ENCODE peak calls at places on chromosomes 1 and 21, in five cellular contexts. One of them, this sample, is unnamed.

GRCh38 chr1:220425852-220426251 is 102.1 kb upstream of the MARK1 start:
- DNase-seq in GM12892: no peak
- DNase-seq in suprapubic skin: no peak
- DNase-seq in Panc1: no peak
- DNase-seq in HepG2: no peak
- DNase-seq in this sample: no peak

GRCh38 chr1:200165493-200166220 is 138.1 kb downstream of the NR5A2 start:
- DNase-seq in Panc1: no peak
- DNase-seq in HepG2: no peak
- DNase-seq in suprapubic skin: no peak
- DNase-seq in GM12892: no peak
- DNase-seq in this sample: no peak

GRCh38 chr1:7638078-7638477 is 133.0 kb upstream of the VAMP3 start:
- DNase-seq in HepG2: no peak
- DNase-seq in Panc1: no peak
- DNase-seq in suprapubic skin: no peak
- DNase-seq in GM12892: no peak
- DNase-seq in this sample: no peak

GRCh38 chr1:204598319-204598969 is 82.2 kb downstream of the MDM4 start:
- DNase-seq in GM12892: no peak
- DNase-seq in suprapubic skin: no peak
- DNase-seq in Panc1: no peak
- DNase-seq in HepG2: no peak
- DNase-seq in this sample: no peak

GRCh38 chr1:27868932-27869718 is 3.2 kb upstream of the THEMIS2 start:
- DNase-seq in Panc1: no peak
- DNase-seq in HepG2: no peak
- DNase-seq in GM12892: no peak
- DNase-seq in suprapubic skin: no peak
- DNase-seq in this sample: peak; percentile 60

GRCh38 chr1:16152521-16153087 is 3.3 kb downstream of the EPHA2 start:
- DNase-seq in GM12892: no peak
- DNase-seq in HepG2: peak; percentile 59
- DNase-seq in Panc1: no peak
- DNase-seq in suprapubic skin: no peak
- DNase-seq in this sample: peak; percentile 63

GRCh38 chr1:94300731-94301130 is 63.3 kb upstream of the ARHGAP29 start:
- DNase-seq in HepG2: no peak
- DNase-seq in suprapubic skin: no peak
- DNase-seq in Panc1: no peak
- DNase-seq in GM12892: no peak
- DNase-seq in this sample: no peak

GRCh38 chr1:173616859-173617258 is 14.0 kb upstream of the SLC9C2 start:
- DNase-seq in GM12892: no peak
- DNase-seq in suprapubic skin: no peak
- DNase-seq in Panc1: no peak
- DNase-seq in HepG2: no peak
- DNase-seq in this sample: no peak

GRCh38 chr1:182235952-182236650 is 155.5 kb downstream of the GLUL start:
- DNase-seq in Panc1: no peak
- DNase-seq in HepG2: no peak
- DNase-seq in suprapubic skin: no peak
- DNase-seq in GM12892: no peak
- DNase-seq in this sample: peak; percentile 60

GRCh38 chr21:27423906-27424595 is 457.2 kb upstream of the ADAMTS5 start:
- DNase-seq in GM12892: no peak
- DNase-seq in Panc1: no peak
- DNase-seq in suprapubic skin: no peak
- DNase-seq in HepG2: no peak
- DNase-seq in this sample: no peak

GRCh38 chr1:86872086-86872485 is 41.8 kb downstream of the SELENOF start:
- DNase-seq in HepG2: no peak
- DNase-seq in GM12892: no peak
- DNase-seq in Panc1: no peak
- DNase-seq in suprapubic skin: no peak
- DNase-seq in this sample: no peak

GRCh38 chr1:208106218-208106617 is 138.0 kb downstream of the PLXNA2 start:
- DNase-seq in Panc1: no peak
- DNase-seq in suprapubic skin: no peak
- DNase-seq in HepG2: no peak
- DNase-seq in GM12892: no peak
- DNase-seq in this sample: no peak

GRCh38 chr1:226002667-226003501 is 3.7 kb upstream of the SDE2 start:
- DNase-seq in Panc1: no peak
- DNase-seq in HepG2: no peak
- DNase-seq in suprapubic skin: peak; percentile 92
- DNase-seq in GM12892: no peak
- DNase-seq in this sample: peak; percentile 51

GRCh38 chr1:4915159-4915558 is 260.8 kb downstream of the AJAP1 start:
- DNase-seq in suprapubic skin: no peak
- DNase-seq in GM12892: no peak
- DNase-seq in HepG2: no peak
- DNase-seq in Panc1: no peak
- DNase-seq in this sample: no peak

GRCh38 chr1:151681921-151682320 is 34.7 kb downstream of the CELF3 start:
- DNase-seq in HepG2: no peak
- DNase-seq in suprapubic skin: no peak
- DNase-seq in GM12892: no peak
- DNase-seq in Panc1: no peak
- DNase-seq in this sample: no peak

GRCh38 chr1:229204863-229205777 is 65.8 kb upstream of the RAB4A start:
- DNase-seq in GM12892: no peak
- DNase-seq in suprapubic skin: no peak
- DNase-seq in Panc1: no peak
- DNase-seq in HepG2: no peak
- DNase-seq in this sample: no peak

GRCh38 chr1:174266991-174267612 is 107.8 kb downstream of the RABGAP1L start:
- DNase-seq in GM12892: no peak
- DNase-seq in HepG2: peak; percentile 94
- DNase-seq in suprapubic skin: no peak
- DNase-seq in Panc1: no peak
- DNase-seq in this sample: no peak

GRCh38 chr1:29679828-29680558 is 443.7 kb downstream of the PTPRU start:
- DNase-seq in Panc1: no peak
- DNase-seq in suprapubic skin: no peak
- DNase-seq in GM12892: no peak
- DNase-seq in HepG2: no peak
- DNase-seq in this sample: no peak

GRCh38 chr1:40944841-40945430 is 34.6 kb upstream of the CTPS1 start:
- DNase-seq in GM12892: no peak
- DNase-seq in HepG2: peak; percentile 64
- DNase-seq in Panc1: no peak
- DNase-seq in suprapubic skin: no peak
- DNase-seq in this sample: no peak

GRCh38 chr1:209191242-209191626 is 392.3 kb upstream of the CAMK1G start:
- DNase-seq in HepG2: no peak
- DNase-seq in suprapubic skin: no peak
- DNase-seq in GM12892: no peak
- DNase-seq in Panc1: no peak
- DNase-seq in this sample: no peak

GRCh38 chr1:162230517-162230916 is 146.1 kb downstream of the SPATA46 start:
- DNase-seq in suprapubic skin: no peak
- DNase-seq in GM12892: no peak
- DNase-seq in HepG2: no peak
- DNase-seq in Panc1: no peak
- DNase-seq in this sample: no peak

GRCh38 chr1:1783320-1783719 is 5.0 kb upstream of the NADK start:
- DNase-seq in Panc1: no peak
- DNase-seq in GM12892: no peak
- DNase-seq in suprapubic skin: no peak
- DNase-seq in HepG2: no peak
- DNase-seq in this sample: peak; percentile 23

GRCh38 chr1:3149277-3149676 is 80.3 kb downstream of the PRDM16 start:
- DNase-seq in Panc1: no peak
- DNase-seq in HepG2: no peak
- DNase-seq in suprapubic skin: no peak
- DNase-seq in GM12892: no peak
- DNase-seq in this sample: no peak

GRCh38 chr1:23217421-23218115 is at the start of gene HTR1D:
- DNase-seq in Panc1: no peak
- DNase-seq in HepG2: no peak
- DNase-seq in suprapubic skin: no peak
- DNase-seq in GM12892: peak; percentile 36
- DNase-seq in this sample: peak; percentile 14

GRCh38 chr1:32924881-32925344 is 23.7 kb upstream of the TMEM54 start:
- DNase-seq in HepG2: peak; percentile 24
- DNase-seq in Panc1: no peak
- DNase-seq in GM12892: no peak
- DNase-seq in suprapubic skin: no peak
- DNase-seq in this sample: peak; percentile 83

GRCh38 chr1:59502009-59502691 is 205.3 kb downstream of the FGGY start:
- DNase-seq in Panc1: no peak
- DNase-seq in HepG2: no peak
- DNase-seq in suprapubic skin: no peak
- DNase-seq in GM12892: no peak
- DNase-seq in this sample: no peak

GRCh38 chr21:44701541-44701940 is 4.6 kb downstream of the KRTAP10-12 start:
- DNase-seq in suprapubic skin: no peak
- DNase-seq in HepG2: no peak
- DNase-seq in GM12892: no peak
- DNase-seq in Panc1: no peak
- DNase-seq in this sample: no peak

GRCh38 chr1:230754831-230755230 is 7.6 kb downstream of the CAPN9 start:
- DNase-seq in Panc1: no peak
- DNase-seq in suprapubic skin: no peak
- DNase-seq in GM12892: no peak
- DNase-seq in HepG2: no peak
- DNase-seq in this sample: no peak

GRCh38 chr1:109447524-109447923 is 18.8 kb upstream of the SYPL2 start:
- DNase-seq in GM12892: no peak
- DNase-seq in suprapubic skin: no peak
- DNase-seq in HepG2: no peak
- DNase-seq in Panc1: no peak
- DNase-seq in this sample: no peak

GRCh38 chr1:94296018-94296417 is 58.6 kb upstream of the ARHGAP29 start:
- DNase-seq in HepG2: no peak
- DNase-seq in GM12892: no peak
- DNase-seq in suprapubic skin: no peak
- DNase-seq in Panc1: no peak
- DNase-seq in this sample: no peak

GRCh38 chr1:28501925-28502324 is 3.9 kb upstream of the RCC1 start:
- DNase-seq in Panc1: no peak
- DNase-seq in suprapubic skin: no peak
- DNase-seq in GM12892: no peak
- DNase-seq in HepG2: no peak
- DNase-seq in this sample: no peak

DNA sequence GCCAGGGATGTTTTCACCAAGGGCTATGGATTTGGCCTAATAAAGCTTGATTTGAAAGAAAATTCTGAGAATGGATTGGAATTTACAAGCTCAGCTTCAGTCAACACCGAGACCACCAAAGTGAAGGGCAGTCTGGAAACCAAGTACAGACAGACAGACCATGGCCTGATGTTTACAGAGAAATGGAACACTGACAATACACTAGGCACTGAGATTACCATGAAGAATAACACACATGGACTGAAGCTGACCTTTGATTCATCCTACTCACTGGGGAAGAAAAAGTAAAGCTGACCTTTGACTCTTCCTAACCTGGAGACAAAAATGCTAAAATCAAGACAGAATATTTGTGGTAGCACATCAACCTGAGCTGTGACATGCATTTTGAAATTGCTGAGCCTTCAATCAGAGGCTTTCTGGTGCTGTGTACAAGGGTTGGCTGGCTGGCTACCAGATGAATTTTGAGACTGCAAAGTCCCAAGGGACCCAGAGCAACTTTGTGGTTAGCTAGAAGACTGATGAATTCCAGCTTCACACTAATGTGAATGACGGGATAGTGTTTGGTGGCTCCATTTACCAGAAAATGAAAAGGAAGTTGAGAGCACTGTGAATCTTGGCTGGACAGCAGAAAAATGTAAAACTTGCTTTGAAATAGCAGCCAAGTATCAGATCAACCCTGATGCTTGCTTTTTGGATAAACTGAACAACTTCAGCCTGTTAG is 190.4 kb upstream of the KCTD3 start:
- DNase-seq in suprapubic skin: no peak
- DNase-seq in GM12892: no peak
- DNase-seq in Panc1: no peak
- DNase-seq in HepG2: no peak
- DNase-seq in this sample: no peak
- TF ChIP-seq POLR2AphosphoS5 in suprapubic skin: no peak
- TF ChIP-seq POLR2AphosphoS5 in GM12892: no peak
- TF ChIP-seq POLR2AphosphoS5 in Panc1: no peak
- TF ChIP-seq POLR2AphosphoS5 in HepG2: no peak
- TF ChIP-seq POLR2AphosphoS5 in this sample: no peak

GRCh38 chr1:21536223-21536622 is 27.0 kb downstream of the ALPL start:
- DNase-seq in suprapubic skin: no peak
- DNase-seq in HepG2: no peak
- DNase-seq in GM12892: no peak
- DNase-seq in Panc1: no peak
- DNase-seq in this sample: no peak
- TF ChIP-seq POLR2AphosphoS5 in suprapubic skin: no peak
- TF ChIP-seq POLR2AphosphoS5 in HepG2: no peak
- TF ChIP-seq POLR2AphosphoS5 in GM12892: no peak
- TF ChIP-seq POLR2AphosphoS5 in Panc1: no peak
- TF ChIP-seq POLR2AphosphoS5 in this sample: no peak

DNA sequence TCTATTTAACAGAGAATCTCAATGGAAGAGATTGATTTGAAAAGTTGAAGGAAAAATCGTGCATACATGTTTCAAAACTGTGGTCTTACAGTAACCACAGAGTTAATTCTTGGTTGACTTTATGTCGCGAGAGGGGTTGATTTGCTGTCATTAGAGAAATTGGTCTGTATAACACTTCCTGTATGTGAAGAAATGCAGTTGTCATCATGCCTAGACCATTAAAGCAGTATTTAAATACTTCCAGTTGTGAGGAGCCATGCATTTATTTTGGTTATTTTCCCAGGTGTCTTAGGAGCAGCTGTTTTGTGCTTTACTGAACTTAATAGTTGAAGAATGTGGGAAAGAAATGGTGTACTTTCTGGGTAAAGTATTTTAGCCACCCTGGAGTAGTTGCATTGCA is 76.2 kb downstream of the NFIA start:
- DNase-seq in suprapubic skin: no peak
- DNase-seq in HepG2: no peak
- DNase-seq in Panc1: no peak
- DNase-seq in GM12892: no peak
- DNase-seq in this sample: no peak
- TF ChIP-seq POLR2AphosphoS5 in suprapubic skin: no peak
- TF ChIP-seq POLR2AphosphoS5 in HepG2: no peak
- TF ChIP-seq POLR2AphosphoS5 in Panc1: no peak
- TF ChIP-seq POLR2AphosphoS5 in GM12892: no peak
- TF ChIP-seq POLR2AphosphoS5 in this sample: no peak

GRCh38 chr1:116313776-116314175 is 59.3 kb upstream of the ATP1A1 start:
- DNase-seq in GM12892: no peak
- DNase-seq in Panc1: no peak
- DNase-seq in HepG2: no peak
- DNase-seq in suprapubic skin: no peak
- DNase-seq in this sample: no peak

GRCh38 chr1:116309090-116309870 is 63.8 kb upstream of the ATP1A1 start:
- DNase-seq in GM12892: no peak
- DNase-seq in Panc1: no peak
- DNase-seq in HepG2: no peak
- DNase-seq in suprapubic skin: no peak
- DNase-seq in this sample: no peak

GRCh38 chr1:116306837-116307442 is 66.1 kb upstream of the ATP1A1 start:
- DNase-seq in GM12892: no peak
- DNase-seq in Panc1: no peak
- DNase-seq in suprapubic skin: no peak
- DNase-seq in HepG2: peak; percentile 52
- DNase-seq in this sample: no peak

GRCh38 chr1:116311756-116312691 is 61.0 kb upstream of the ATP1A1 start:
- DNase-seq in GM12892: no peak
- DNase-seq in suprapubic skin: no peak
- DNase-seq in Panc1: no peak
- DNase-seq in HepG2: peak; percentile 84
- DNase-seq in this sample: peak; percentile 42

GRCh38 chr1:116310172-116310571 is 62.9 kb upstream of the ATP1A1 start:
- DNase-seq in Panc1: no peak
- DNase-seq in HepG2: no peak
- DNase-seq in GM12892: no peak
- DNase-seq in suprapubic skin: no peak
- DNase-seq in this sample: no peak
- TF ChIP-seq POLR2AphosphoS5 in Panc1: no peak
- TF ChIP-seq POLR2AphosphoS5 in HepG2: no peak
- TF ChIP-seq POLR2AphosphoS5 in GM12892: no peak
- TF ChIP-seq POLR2AphosphoS5 in suprapubic skin: no peak
- TF ChIP-seq POLR2AphosphoS5 in this sample: no peak